ENCODE peak calls at places on chromosomes 5 and 9, in four cellular contexts. One of them, this sample, is unnamed.

GRCh38 chr5:42655982-42656660 is 100.5 kb upstream of the CCDC152 start:
- DNase-seq in germinal center: no peak
- DNase-seq in CD4-positive, alpha-beta T cell: no peak
- DNase-seq in coronary artery: no peak
- DNase-seq in this sample: no peak

GRCh38 chr5:95620870-95621838 is 1.3 kb downstream of the GPR150 start:
- DNase-seq in CD4-positive, alpha-beta T cell: peak
- DNase-seq in germinal center: peak
- DNase-seq in coronary artery: no peak
- DNase-seq in this sample: no peak

GRCh38 chr9:118262191-118262590 is 558.0 kb downstream of the TLR4 start:
- DNase-seq in CD4-positive, alpha-beta T cell: no peak
- DNase-seq in germinal center: no peak
- DNase-seq in coronary artery: no peak
- DNase-seq in this sample: no peak

GRCh38 chr5:135426102-135427082 is 20.8 kb downstream of the DCANP1 start:
- DNase-seq in coronary artery: no peak
- DNase-seq in CD4-positive, alpha-beta T cell: no peak
- DNase-seq in germinal center: peak
- DNase-seq in this sample: no peak

GRCh38 chr9:138016406-138017187 is 139.0 kb downstream of the CACNA1B start:
- DNase-seq in coronary artery: no peak
- DNase-seq in germinal center: no peak
- DNase-seq in CD4-positive, alpha-beta T cell: no peak
- DNase-seq in this sample: no peak

GRCh38 chr5:34658023-34658422 is 1.9 kb downstream of the RAI14 start:
- DNase-seq in coronary artery: no peak
- DNase-seq in CD4-positive, alpha-beta T cell: no peak
- DNase-seq in germinal center: no peak
- DNase-seq in this sample: no peak

GRCh38 chr9:135277219-135278201 is 190.0 kb downstream of the OLFM1 start:
- DNase-seq in coronary artery: no peak
- DNase-seq in germinal center: no peak
- DNase-seq in CD4-positive, alpha-beta T cell: no peak
- DNase-seq in this sample: no peak

GRCh38 chr5:154405078-154405792 is 40.6 kb upstream of the SAP30L start:
- DNase-seq in CD4-positive, alpha-beta T cell: peak
- DNase-seq in coronary artery: peak
- DNase-seq in germinal center: peak
- DNase-seq in this sample: peak

GRCh38 chr5:176792584-176793342 is 17.6 kb upstream of the UNC5A start:
- DNase-seq in coronary artery: no peak
- DNase-seq in germinal center: no peak
- DNase-seq in CD4-positive, alpha-beta T cell: no peak
- DNase-seq in this sample: no peak

GRCh38 chr5:127281609-127282008 is 9.0 kb upstream of the MEGF10 start:
- DNase-seq in germinal center: no peak
- DNase-seq in CD4-positive, alpha-beta T cell: no peak
- DNase-seq in coronary artery: no peak
- DNase-seq in this sample: no peak

GRCh38 chr9:133730994-133731715 is 7.0 kb downstream of the SARDH start:
- DNase-seq in germinal center: no peak
- DNase-seq in CD4-positive, alpha-beta T cell: no peak
- DNase-seq in coronary artery: peak
- DNase-seq in this sample: peak

GRCh38 chr9:23638837-23639426 is 187.1 kb downstream of the ELAVL2 start:
- DNase-seq in CD4-positive, alpha-beta T cell: no peak
- DNase-seq in germinal center: no peak
- DNase-seq in coronary artery: no peak
- DNase-seq in this sample: no peak

GRCh38 chr9:27528886-27529315 is 713 bp downstream of the MOB3B start:
- DNase-seq in coronary artery: peak
- DNase-seq in germinal center: peak
- DNase-seq in CD4-positive, alpha-beta T cell: peak
- DNase-seq in this sample: no peak

GRCh38 chr5:154044585-154044984 is 5.8 kb downstream of the MFAP3 start:
- DNase-seq in coronary artery: no peak
- DNase-seq in germinal center: no peak
- DNase-seq in CD4-positive, alpha-beta T cell: no peak
- DNase-seq in this sample: no peak

GRCh38 chr5:110072646-110073045 is 382.9 kb downstream of the MAN2A1 start:
- DNase-seq in CD4-positive, alpha-beta T cell: no peak
- DNase-seq in coronary artery: no peak
- DNase-seq in germinal center: no peak
- DNase-seq in this sample: no peak

GRCh38 chr5:3538886-3539285 is 56.7 kb upstream of the IRX1 start:
- DNase-seq in coronary artery: no peak
- DNase-seq in CD4-positive, alpha-beta T cell: no peak
- DNase-seq in germinal center: no peak
- DNase-seq in this sample: no peak

GRCh38 chr5:89342106-89342876 is 459.3 kb upstream of the MEF2C start:
- DNase-seq in germinal center: peak
- DNase-seq in coronary artery: no peak
- DNase-seq in CD4-positive, alpha-beta T cell: no peak
- DNase-seq in this sample: no peak

GRCh38 chr5:157563373-157564148 is 12.0 kb downstream of the ADAM19 start:
- DNase-seq in CD4-positive, alpha-beta T cell: no peak
- DNase-seq in germinal center: no peak
- DNase-seq in coronary artery: no peak
- DNase-seq in this sample: no peak

GRCh38 chr9:88773627-88774244 is 217.5 kb upstream of the S1PR3 start:
- DNase-seq in germinal center: no peak
- DNase-seq in CD4-positive, alpha-beta T cell: no peak
- DNase-seq in coronary artery: no peak
- DNase-seq in this sample: no peak

GRCh38 chr9:84755375-84755774 is 85.8 kb downstream of the NTRK2 start:
- DNase-seq in CD4-positive, alpha-beta T cell: no peak
- DNase-seq in coronary artery: no peak
- DNase-seq in germinal center: no peak
- DNase-seq in this sample: no peak

GRCh38 chr5:172104801-172105701 is 83.0 kb downstream of the STK10 start:
- DNase-seq in CD4-positive, alpha-beta T cell: no peak
- DNase-seq in coronary artery: no peak
- DNase-seq in germinal center: no peak
- DNase-seq in this sample: no peak

GRCh38 chr5:53298841-53299240 is 181.6 kb upstream of the FST start:
- DNase-seq in germinal center: no peak
- DNase-seq in CD4-positive, alpha-beta T cell: no peak
- DNase-seq in coronary artery: no peak
- DNase-seq in this sample: no peak

GRCh38 chr9:130343445-130343918 is 77.9 kb downstream of the HMCN2 start:
- DNase-seq in CD4-positive, alpha-beta T cell: peak
- DNase-seq in coronary artery: no peak
- DNase-seq in germinal center: peak
- DNase-seq in this sample: no peak

GRCh38 chr5:119286516-119287488 is 69.0 kb upstream of the TNFAIP8 start:
- DNase-seq in CD4-positive, alpha-beta T cell: no peak
- DNase-seq in coronary artery: no peak
- DNase-seq in germinal center: no peak
- DNase-seq in this sample: no peak

GRCh38 chr9:90007516-90008430 is 403.0 kb downstream of the GADD45G start:
- DNase-seq in CD4-positive, alpha-beta T cell: no peak
- DNase-seq in coronary artery: no peak
- DNase-seq in germinal center: no peak
- DNase-seq in this sample: no peak

GRCh38 chr5:107869459-107870115 is 198.8 kb upstream of the EFNA5 start:
- DNase-seq in CD4-positive, alpha-beta T cell: no peak
- DNase-seq in germinal center: no peak
- DNase-seq in coronary artery: no peak
- DNase-seq in this sample: no peak

GRCh38 chr5:137359941-137360340 is 139.2 kb downstream of the SPOCK1 start:
- DNase-seq in coronary artery: no peak
- DNase-seq in CD4-positive, alpha-beta T cell: no peak
- DNase-seq in germinal center: no peak
- DNase-seq in this sample: no peak

GRCh38 chr5:149028984-149029383 is 33.9 kb downstream of the SH3TC2 start:
- DNase-seq in CD4-positive, alpha-beta T cell: no peak
- DNase-seq in coronary artery: no peak
- DNase-seq in germinal center: no peak
- DNase-seq in this sample: no peak

GRCh38 chr9:38208206-38208901 is 139.3 kb upstream of the SHB start:
- DNase-seq in CD4-positive, alpha-beta T cell: no peak
- DNase-seq in coronary artery: no peak
- DNase-seq in germinal center: no peak
- DNase-seq in this sample: peak

GRCh38 chr5:153901449-153901848 is 137.3 kb downstream of the FAM114A2 start:
- DNase-seq in CD4-positive, alpha-beta T cell: no peak
- DNase-seq in coronary artery: no peak
- DNase-seq in germinal center: no peak
- DNase-seq in this sample: no peak

GRCh38 chr5:141665995-141666940 is 15.1 kb upstream of the FCHSD1 start:
- DNase-seq in coronary artery: no peak
- DNase-seq in CD4-positive, alpha-beta T cell: no peak
- DNase-seq in germinal center: no peak
- DNase-seq in this sample: no peak

GRCh38 chr5:56012281-56012963 is 17.7 kb upstream of the IL6ST start:
- DNase-seq in CD4-positive, alpha-beta T cell: no peak
- DNase-seq in coronary artery: no peak
- DNase-seq in germinal center: no peak
- DNase-seq in this sample: no peak

GRCh38 chr9:114611516-114612271 is 603 bp downstream of the TMEM268 start:
- DNase-seq in coronary artery: peak
- DNase-seq in germinal center: peak
- DNase-seq in CD4-positive, alpha-beta T cell: peak
- DNase-seq in this sample: peak

GRCh38 chr5:37695651-37696050 is 144.2 kb downstream of the GDNF start:
- DNase-seq in CD4-positive, alpha-beta T cell: no peak
- DNase-seq in coronary artery: no peak
- DNase-seq in germinal center: no peak
- DNase-seq in this sample: no peak

GRCh38 chr5:59536875-59537274 is 356.7 kb downstream of the PDE4D start:
- DNase-seq in coronary artery: no peak
- DNase-seq in germinal center: no peak
- DNase-seq in CD4-positive, alpha-beta T cell: no peak
- DNase-seq in this sample: no peak

GRCh38 chr5:139138790-139139189 is 59.4 kb downstream of the SIL1 start:
- DNase-seq in CD4-positive, alpha-beta T cell: no peak
- DNase-seq in coronary artery: no peak
- DNase-seq in germinal center: no peak
- DNase-seq in this sample: no peak

GRCh38 chr5:170408189-170408588 is 19.0 kb upstream of the KCNMB1 start:
- DNase-seq in germinal center: no peak
- DNase-seq in CD4-positive, alpha-beta T cell: no peak
- DNase-seq in coronary artery: no peak
- DNase-seq in this sample: no peak

This sample was measured in osteocyte.